ENCODE peak calls at places on chromosomes 4 and X, in six cellular contexts. Y, W, A, R, Q and P are unnamed samples.

GRCh38 chrX:19799319-19800182 is 87.8 kb downstream of the SH3KBP1 start:
- DNase-seq in R (no peak), W (no peak), Y (no peak), A (peak; percentile 61), Q (no peak), P (no peak)

GRCh38 chr4:56760194-56760593 is 61.3 kb downstream of the SPINK2 start:
- DNase-seq in W (no peak), A (no peak), Q (no peak), R (peak; percentile 29), Y (no peak), P (no peak)

GRCh38 chr4:38730830-38731646 is 51.8 kb downstream of the TLR10 start:
- DNase-seq in R (peak; percentile 93), Q (peak; percentile 88), W (peak; percentile 30), A (peak; percentile 73), Y (peak; percentile 95), P (peak; percentile 76)

GRCh38 chrX:150162141-150162540 is 201.0 kb upstream of the MAMLD1 start:
- DNase-seq in R (no peak), W (peak; percentile 18), Y (no peak), Q (no peak), A (no peak), P (no peak)

GRCh38 chr4:2805712-2806391 is 13.0 kb downstream of the SH3BP2 start:
- DNase-seq in W (no peak), Q (no peak), Y (peak; percentile 75), A (no peak), R (peak; percentile 94), P (no peak)

GRCh38 chr4:176794151-176794550 is 1.4 kb upstream of the VEGFC start:
- DNase-seq in W (peak; percentile 37), Y (no peak), R (no peak), Q (no peak), A (no peak), P (peak; percentile 71)

GRCh38 chr4:124640037-124640730 is 72.3 kb downstream of the ANKRD50 start:
- DNase-seq in Q (no peak), W (peak; percentile 1), Y (no peak), R (no peak), A (no peak), P (peak; percentile 79)

GRCh38 chrX:117511379-117511778 is 605.2 kb downstream of the KLHL13 start:
- DNase-seq in Q (no peak), A (no peak), Y (no peak), W (no peak), R (no peak), P (no peak)

GRCh38 chrX:6456196-6456595 is 78.7 kb downstream of the VCX3A start:
- DNase-seq in Q (no peak), Y (no peak), R (no peak), W (no peak), A (no peak), P (no peak)

GRCh38 chr4:163988921-163989320 is 494.4 kb downstream of the TMA16 start:
- DNase-seq in Q (no peak), Y (no peak), W (no peak), R (no peak), A (no peak), P (no peak)

GRCh38 chr4:163988391-163988790 is 493.9 kb downstream of the TMA16 start:
- DNase-seq in A (no peak), W (no peak), R (no peak), Y (no peak), Q (no peak), P (no peak)

DNA sequence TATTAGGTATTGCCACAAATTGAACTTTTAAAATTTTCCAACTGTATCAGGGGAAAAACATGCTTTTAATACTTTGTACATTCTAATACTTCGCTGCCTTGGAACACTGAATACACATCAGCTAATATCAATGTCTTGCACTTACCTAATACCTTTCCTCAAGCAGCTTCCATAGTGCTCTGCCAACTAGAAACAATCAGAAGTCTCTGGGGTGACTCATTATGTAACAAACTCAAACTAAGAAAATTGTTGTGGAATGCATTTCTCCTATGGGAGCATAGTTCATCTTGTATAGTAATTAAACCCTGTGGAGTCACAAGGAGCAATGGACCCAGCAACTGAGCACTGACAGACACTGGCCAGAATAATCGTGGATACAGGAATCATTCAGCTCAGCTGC is 496.8 kb downstream of the TMA16 start:
- DNase-seq in W (no peak), A (no peak), Y (no peak), Q (no peak), R (no peak), P (peak; percentile 72)
- H3K4me3 ChIP-seq in W (no peak overlapping the region), A (no peak overlapping the region), Y (no peak overlapping the region), Q (no peak overlapping the region), R (no peak overlapping the region), P (no peak overlapping the region)

DNA sequence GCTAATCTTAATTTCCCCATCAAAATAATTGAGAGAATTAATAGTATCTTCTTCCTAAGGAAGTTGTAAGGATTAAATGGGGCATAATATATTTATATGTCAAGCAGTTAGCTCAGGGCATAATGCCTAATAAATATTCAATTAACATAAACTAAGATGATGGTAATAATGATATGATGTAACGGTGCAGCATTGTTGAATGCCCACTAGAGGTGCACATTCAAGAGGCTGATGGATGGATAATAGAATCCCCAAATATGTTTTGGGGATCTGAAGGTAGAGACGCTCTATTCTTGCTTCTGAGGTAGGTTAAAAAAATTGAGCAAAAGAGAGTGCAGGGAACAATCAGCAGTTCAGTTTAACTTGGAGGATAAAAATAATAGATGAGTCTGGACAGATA is 37.1 kb downstream of the ATOH1 start:
- DNase-seq in A (no peak), Y (no peak), W (no peak), Q (no peak), R (no peak), P (no peak)
- TF ChIP-seq CTCF in A (peak; percentile 59), Y (no peak), W (no peak), Q (no peak), R (no peak), P (peak; percentile 38)

DNA sequence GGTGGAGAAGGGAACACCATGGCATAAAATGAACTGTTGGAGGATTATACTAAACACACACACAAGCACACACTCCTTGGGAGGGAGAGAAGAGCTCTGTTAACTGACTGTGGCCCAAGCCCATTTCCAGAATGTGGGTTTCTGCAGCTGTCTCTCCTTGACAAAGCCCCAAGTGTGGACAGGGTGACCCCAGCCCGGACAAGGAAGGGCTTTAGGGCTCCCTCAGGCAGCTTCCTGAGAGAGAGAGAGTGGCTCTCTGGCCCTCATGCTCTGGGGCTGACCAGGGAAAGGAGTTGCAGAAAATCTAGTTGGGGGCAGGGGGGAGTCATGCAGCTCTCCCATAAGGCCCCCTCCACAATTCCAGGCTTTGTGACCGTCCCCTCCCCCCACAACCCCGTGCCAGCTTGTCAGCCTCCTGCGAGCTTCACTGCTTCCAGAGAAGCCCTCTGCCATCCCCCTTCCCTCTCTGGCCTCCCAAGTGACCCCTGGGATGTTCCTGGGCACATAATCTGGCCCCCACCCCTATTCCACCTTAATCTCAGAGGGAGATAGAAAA is 590 bp downstream of the ARHGEF9 start:
- DNase-seq in A (no peak), W (no peak), Y (no peak), Q (peak; percentile 28), R (peak; percentile 44), P (no peak)
- H3K4me3 ChIP-seq in A (no peak overlapping the region), W (no peak overlapping the region), Y (no peak overlapping the region), Q (peak overlapping the region; percentile 48), R (peak overlapping the region; percentile 11), P (peak overlapping the region; percentile 50)

GRCh38 chr4:42132099-42132498 is 20.4 kb downstream of the BEND4 start:
- DNase-seq in Q (no peak), A (no peak), Y (no peak), R (no peak), W (no peak), P (no peak)
- TF ChIP-seq CTCF in Q (no peak), A (no peak), Y (no peak), R (no peak), W (no peak), P (no peak)

GRCh38 chr4:187883836-187884235 is 111.7 kb upstream of the ZFP42 start:
- DNase-seq in A (no peak), R (no peak), W (no peak), Y (no peak), Q (no peak), P (no peak)

GRCh38 chr4:187893418-187893817 is 102.2 kb upstream of the ZFP42 start:
- DNase-seq in A (no peak), Y (no peak), W (no peak), Q (no peak), R (no peak), P (no peak)

GRCh38 chr4:187883049-187883448 is 112.5 kb upstream of the ZFP42 start:
- DNase-seq in W (no peak), Q (no peak), Y (no peak), R (no peak), A (no peak), P (no peak)

DNA sequence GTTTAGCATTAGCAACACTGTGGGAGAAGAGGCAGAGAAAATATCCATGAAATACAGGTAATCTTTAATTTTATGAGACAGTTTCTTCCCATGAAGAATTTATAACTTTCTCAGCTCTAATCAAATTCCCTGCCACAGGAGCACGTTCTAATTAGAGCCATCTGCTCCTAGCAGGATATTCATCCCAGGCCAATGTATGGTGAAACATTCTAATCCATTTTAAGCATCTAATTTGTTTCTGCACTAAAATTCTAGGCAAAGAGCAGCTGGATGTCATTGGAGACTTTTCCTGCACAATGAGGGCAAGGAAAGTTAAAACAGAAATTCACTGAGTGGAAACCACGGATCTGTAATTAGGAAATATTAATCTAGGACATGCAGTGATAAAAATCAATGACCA is 107.7 kb upstream of the ZFP42 start:
- DNase-seq in A (no peak), Q (no peak), Y (no peak), W (no peak), R (no peak), P (no peak)
- H3K4me3 ChIP-seq in A (no peak overlapping the region), Q (no peak overlapping the region), Y (no peak overlapping the region), W (no peak overlapping the region), R (no peak overlapping the region), P (no peak overlapping the region)

GRCh38 chr4:68797618-68798017 is 18.2 kb upstream of the UGT2B10 start:
- DNase-seq in Y (no peak), W (no peak), A (no peak), Q (no peak), R (no peak), P (no peak)
- TF ChIP-seq CTCF in Y (no peak), W (no peak), A (no peak), Q (no peak), R (no peak), P (no peak)

GRCh38 chr4:118712872-118713271 is 27.7 kb downstream of the METTL14 start:
- DNase-seq in A (no peak), R (no peak), W (no peak), Q (no peak), Y (no peak), P (no peak)
- H3K4me3 ChIP-seq in A (no peak overlapping the region), R (no peak overlapping the region), W (no peak overlapping the region), Q (no peak overlapping the region), Y (no peak overlapping the region), P (no peak overlapping the region)

DNA sequence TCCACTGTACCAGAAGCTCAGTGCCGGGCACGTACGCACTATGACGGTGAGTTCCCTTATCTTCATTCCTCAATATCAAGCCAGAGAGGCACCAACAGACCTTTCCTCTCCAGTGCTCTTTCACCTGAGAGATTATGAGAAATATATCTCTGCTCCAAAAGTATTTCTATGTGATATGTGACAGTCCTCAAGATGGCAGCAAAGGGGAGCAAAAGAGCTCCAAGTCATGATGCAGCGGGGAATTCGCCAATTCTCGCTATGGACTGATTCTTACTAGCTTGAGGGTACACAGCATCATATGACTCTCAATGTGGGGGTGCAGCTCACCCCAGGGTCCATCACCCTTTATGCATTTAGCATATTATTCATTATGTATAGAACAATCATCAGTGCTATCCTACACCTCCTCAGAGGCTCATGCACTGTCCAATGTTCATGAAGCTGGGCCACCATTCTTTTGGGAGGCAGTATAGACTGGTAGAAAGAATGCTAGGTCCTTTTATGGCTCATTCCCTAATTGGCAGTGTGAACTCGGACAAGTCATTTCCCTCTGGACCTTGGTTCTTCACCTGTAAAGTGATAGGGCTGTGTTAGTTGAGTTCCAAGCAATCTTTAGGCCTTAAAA is 12.8 kb upstream of the IQSEC2 start:
- DNase-seq in Q (no peak), Y (no peak), A (peak; percentile 4), R (no peak), W (no peak), P (no peak)
- TF ChIP-seq CTCF in Q (no peak), Y (no peak), A (peak; percentile 55), R (no peak), W (peak; percentile 50), P (peak; percentile 36)